ENCODE peak calls at places on chromosome 3, in six cellular contexts. Y is colonic mucosa, K is BJ, A is LNCaP clone FGC, D is stomach, M is cardiac fibroblast. H is an unnamed sample.
A peak's percentile ranks its signal among the peaks of the same experiment; 100 is the strongest.

GRCh38 chr3:160677459-160677901 is 520 bp downstream of the ARL14 start:
- DNase-seq in Y (peak; percentile 36), K (no peak), A (no peak), D (no peak), M (no peak), H (no peak)

GRCh38 chr3:182909318-182910040 is 70.9 kb downstream of the DCUN1D1 start:
- DNase-seq in Y (no peak), K (no peak), A (no peak), D (no peak), M (peak; percentile 51), H (peak; percentile 6)

GRCh38 chr3:71658131-71658530 is 67.1 kb downstream of the EIF4E3 start:
- DNase-seq in Y (peak; percentile 21), K (no peak), A (peak; percentile 94), D (peak; percentile 98), M (peak; percentile 86), H (peak; percentile 44)

GRCh38 chr3:4959180-4959579 is 20.1 kb upstream of the BHLHE40 start:
- DNase-seq in Y (no peak), K (no peak), A (no peak), D (no peak), M (no peak), H (no peak)

GRCh38 chr3:134078169-134078821 is 48.6 kb upstream of the SLCO2A1 start:
- DNase-seq in Y (no peak), K (no peak), A (no peak), D (no peak), M (no peak), H (no peak)

GRCh38 chr3:52636673-52637072 is 49.0 kb downstream of the PBRM1 start:
- DNase-seq in Y (no peak), K (no peak), A (no peak), D (no peak), M (no peak), H (no peak)

GRCh38 chr3:58349792-58350626 is 17.3 kb downstream of the PXK start:
- DNase-seq in Y (no peak), K (no peak), A (no peak), D (peak; percentile 51), M (no peak), H (no peak)

GRCh38 chr3:184602406-184603155 is 41.0 kb downstream of the EPHB3 start:
- DNase-seq in Y (no peak), K (no peak), A (no peak), D (no peak), M (no peak), H (no peak)

GRCh38 chr3:3015472-3016089 is 94.6 kb downstream of the IL5RA start:
- DNase-seq in Y (peak; percentile 30), K (no peak), A (peak; percentile 78), D (no peak), M (peak; percentile 13), H (peak; percentile 5)

GRCh38 chr3:63874769-63875168 is 11.1 kb downstream of the ATXN7 start:
- DNase-seq in Y (no peak), K (no peak), A (no peak), D (no peak), M (no peak), H (no peak)

GRCh38 chr3:24133942-24134341 is 188.9 kb downstream of the NR1D2 start:
- DNase-seq in Y (no peak), K (no peak), A (peak; percentile 88), D (no peak), M (no peak), H (no peak)

GRCh38 chr3:108130247-108130646 is 39.4 kb upstream of the CD47 start:
- DNase-seq in Y (no peak), K (no peak), A (no peak), D (no peak), M (no peak), H (no peak)

GRCh38 chr3:62211675-62212429 is 161.5 kb downstream of the FEZF2 start:
- DNase-seq in Y (peak; percentile 31), K (no peak), A (peak; percentile 61), D (no peak), M (no peak), H (no peak)

GRCh38 chr3:142853270-142854163 is 35.4 kb downstream of the PCOLCE2 start:
- DNase-seq in Y (no peak), K (no peak), A (no peak), D (peak; percentile 32), M (peak; percentile 17), H (no peak)

GRCh38 chr3:126098391-126098858 is 14.5 kb upstream of the SLC41A3 start:
- DNase-seq in Y (no peak), K (no peak), A (no peak), D (no peak), M (peak; percentile 11), H (peak; percentile 35)

GRCh38 chr3:173938159-173938558 is 540.6 kb downstream of the NLGN1 start:
- DNase-seq in Y (no peak), K (peak; percentile 15), A (peak; percentile 7), D (no peak), M (peak; percentile 25), H (peak; percentile 31)

GRCh38 chr3:8848696-8849131 is 79.3 kb upstream of the OXTR start:
- DNase-seq in Y (no peak), K (no peak), A (no peak), D (no peak), M (peak; percentile 64), H (no peak)

GRCh38 chr3:15354485-15354884 is 22.1 kb upstream of the SH3BP5 start:
- DNase-seq in Y (no peak), K (no peak), A (no peak), D (no peak), M (no peak), H (no peak)

GRCh38 chr3:5618170-5618569 is 430.7 kb downstream of the EDEM1 start:
- DNase-seq in Y (no peak), K (no peak), A (no peak), D (no peak), M (no peak), H (no peak)

GRCh38 chr3:25552251-25552650 is 112.5 kb downstream of the TOP2B start:
- DNase-seq in Y (no peak), K (no peak), A (no peak), D (no peak), M (no peak), H (no peak)

GRCh38 chr3:187295635-187296034 is 4.1 kb upstream of the MASP1 start:
- DNase-seq in Y (no peak), K (no peak), A (no peak), D (no peak), M (no peak), H (no peak)
- TF ChIP-seq CTCF in Y (no peak), K (no peak), A (peak; percentile 39), D (no peak), M (peak; percentile 37), H (no peak)

DNA sequence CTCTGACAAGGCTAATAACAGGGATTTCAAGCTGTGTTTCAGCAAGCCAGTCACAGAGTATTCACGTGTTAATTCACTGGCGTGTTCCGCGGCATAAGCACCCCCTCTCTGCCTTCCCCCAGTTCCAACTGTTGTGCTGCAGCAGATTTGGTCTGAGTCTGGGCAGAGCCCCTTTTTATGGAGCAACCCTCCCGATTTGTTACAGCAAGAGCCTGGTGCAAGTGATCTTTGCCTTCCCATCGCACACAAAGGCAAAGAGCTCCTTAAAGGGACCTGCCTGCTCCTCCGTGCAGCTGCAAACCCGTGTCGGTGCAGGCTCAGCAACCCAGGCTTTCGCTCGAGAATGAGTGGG is 170.5 kb downstream of the KCNAB1 start:
- DNase-seq in Y (no peak), K (no peak), A (no peak), D (no peak), M (no peak), H (no peak)
- H3K4me3 ChIP-seq in Y (no peak overlapping the region), K (no peak overlapping the region), A (no peak overlapping the region), D (peak overlapping the region; percentile 38), M (peak overlapping the region; percentile 36), H (peak overlapping the region; percentile 23)

GRCh38 chr3:69300296-69300695 is 85.6 kb downstream of the FRMD4B start:
- DNase-seq in Y (no peak), K (no peak), A (no peak), D (no peak), M (no peak), H (no peak)

GRCh38 chr3:69304396-69304795 is 81.5 kb downstream of the FRMD4B start:
- DNase-seq in Y (no peak), K (no peak), A (no peak), D (no peak), M (no peak), H (no peak)

GRCh38 chr3:69297525-69297924 is 88.4 kb downstream of the FRMD4B start:
- DNase-seq in Y (no peak), K (no peak), A (no peak), D (no peak), M (no peak), H (no peak)

GRCh38 chr3:69296995-69297394 is 88.9 kb downstream of the FRMD4B start:
- DNase-seq in Y (no peak), K (no peak), A (no peak), D (no peak), M (no peak), H (no peak)

DNA sequence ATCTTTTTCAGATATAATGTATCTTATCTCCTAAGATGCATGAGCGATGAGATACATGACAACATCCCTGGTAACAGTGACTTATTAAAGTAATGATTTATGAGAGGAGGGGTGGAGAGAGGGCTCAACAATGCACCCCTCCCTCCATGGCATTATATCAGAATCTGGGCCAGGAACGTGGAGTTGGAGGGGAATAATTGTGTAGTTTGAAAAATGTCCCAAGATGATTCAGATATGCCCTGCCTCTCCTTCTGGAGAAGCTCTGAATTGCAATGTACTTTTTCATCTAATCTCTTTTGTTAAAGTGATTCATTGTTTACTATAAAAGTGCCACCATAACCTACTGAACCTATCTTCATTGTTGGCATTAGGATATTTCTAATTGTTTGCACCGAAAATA is 86.5 kb downstream of the FRMD4B start:
- DNase-seq in Y (no peak), K (no peak), A (no peak), D (no peak), M (no peak), H (no peak)
- TF ChIP-seq CTCF in Y (no peak), K (peak; percentile 15), A (no peak), D (no peak), M (peak; percentile 34), H (peak; percentile 15)

GRCh38 chr3:129596194-129597086 is 10.0 kb downstream of the PLXND1 start:
- DNase-seq in Y (peak; percentile 67), K (peak; percentile 88), A (no peak), D (no peak), M (peak; percentile 98), H (peak; percentile 78)

GRCh38 chr3:129593595-129594339 is 12.7 kb downstream of the PLXND1 start:
- DNase-seq in Y (no peak), K (no peak), A (no peak), D (no peak), M (no peak), H (no peak)

GRCh38 chr3:129594907-129595390 is 11.5 kb downstream of the PLXND1 start:
- DNase-seq in Y (no peak), K (no peak), A (no peak), D (no peak), M (no peak), H (no peak)

GRCh38 chr3:129597087-129597791 is 9.2 kb downstream of the PLXND1 start:
- DNase-seq in Y (no peak), K (no peak), A (no peak), D (no peak), M (peak; percentile 64), H (peak; percentile 37)

DNA sequence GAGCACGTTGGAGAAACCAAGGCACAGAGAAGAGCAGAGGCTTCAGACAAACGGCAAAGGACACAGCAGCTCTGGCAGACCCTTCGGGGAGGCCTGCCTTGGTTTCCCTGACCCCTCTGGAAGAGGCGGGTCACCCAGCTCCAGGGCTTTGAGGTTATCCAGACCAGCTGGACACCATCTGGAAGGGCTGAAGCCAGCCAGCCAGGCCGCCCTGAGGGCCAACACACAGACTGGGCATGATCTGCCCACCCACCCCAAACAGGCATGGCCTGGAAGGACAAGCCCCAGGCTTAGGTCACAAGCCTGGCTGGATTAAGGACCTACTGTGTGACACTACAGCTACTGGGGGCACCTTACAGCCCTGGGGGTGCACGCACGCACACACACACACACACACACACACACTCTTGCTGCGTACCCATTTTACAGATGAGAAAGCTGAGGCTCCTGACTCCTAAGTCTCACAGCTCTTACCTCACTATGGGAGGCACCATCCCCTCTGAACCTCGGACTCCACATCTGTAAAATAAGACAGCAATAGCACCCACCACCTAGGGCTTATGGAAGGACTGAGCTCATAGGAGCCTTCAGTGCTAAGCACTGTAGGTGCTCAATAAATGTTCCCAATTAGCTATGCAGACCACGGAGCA is 10.8 kb downstream of the PLXND1 start:
- DNase-seq in Y (no peak), K (no peak), A (no peak), D (no peak), M (no peak), H (no peak)
- H3K4me3 ChIP-seq in Y (no peak overlapping the region), K (no peak overlapping the region), A (no peak overlapping the region), D (no peak overlapping the region), M (peak overlapping the region; percentile 18), H (no peak overlapping the region)